ENCODE peak calls at places on chromosomes 7 and 10, in six cellular contexts. E, T, K, R, V and M are unnamed samples.
A peak's percentile ranks its signal among the peaks of the same experiment; 100 is the strongest.

GRCh38 chr7:7751243-7752092 is 33.1 kb upstream of the RPA3 start:
- DNase-seq in E (no peak), T (no peak), K (no peak), R (no peak), V (no peak), M (no peak)

GRCh38 chr7:77352688-77353406 is 63.3 kb downstream of the GSAP start:
- DNase-seq in E (no peak), T (no peak), K (no peak), R (no peak), V (no peak), M (no peak)

GRCh38 chr10:16828114-16828568 is 10.9 kb upstream of the RSU1 start:
- DNase-seq in E (no peak), T (peak; percentile 69), K (peak; percentile 25), R (peak; percentile 94), V (peak; percentile 90), M (no peak)

GRCh38 chr10:73874267-73875138 is at the start of gene CAMK2G:
- DNase-seq in E (peak; percentile 93), T (peak; percentile 86), K (peak; percentile 59), R (peak; percentile 91), V (peak; percentile 84), M (no peak)

GRCh38 chr10:78450807-78451485 is 417.3 kb downstream of the RPS24 start:
- DNase-seq in E (no peak), T (no peak), K (no peak), R (no peak), V (no peak), M (no peak)

GRCh38 chr10:131698232-131698631 is 202.6 kb upstream of the PPP2R2D start:
- DNase-seq in E (peak; percentile 31), T (peak; percentile 36), K (no peak), R (no peak), V (no peak), M (peak; percentile 27)

GRCh38 chr7:7681936-7682329 is 36.5 kb downstream of the RPA3 start:
- DNase-seq in E (no peak), T (no peak), K (no peak), R (no peak), V (no peak), M (no peak)

GRCh38 chr10:132915411-132915810 is 27.0 kb downstream of the CFAP46 start:
- DNase-seq in E (peak; percentile 50), T (no peak), K (no peak), R (no peak), V (no peak), M (no peak)

GRCh38 chr10:117486606-117487005 is 55.9 kb upstream of the EMX2 start:
- DNase-seq in E (no peak), T (no peak), K (no peak), R (no peak), V (no peak), M (no peak)

GRCh38 chr10:21953585-21954057 is 49.9 kb downstream of the DNAJC1 start:
- DNase-seq in E (no peak), T (no peak), K (no peak), R (peak; percentile 92), V (peak; percentile 72), M (no peak)

GRCh38 chr7:146830686-146831085 is 714.1 kb downstream of the CNTNAP2 start:
- DNase-seq in E (no peak), T (no peak), K (no peak), R (no peak), V (no peak), M (no peak)

GRCh38 chr7:130958846-130959245 is 224.8 kb upstream of the KLF14 start:
- DNase-seq in E (no peak), T (no peak), K (no peak), R (no peak), V (no peak), M (no peak)

GRCh38 chr10:42734537-42734936 is 48.1 kb upstream of the BMS1 start:
- DNase-seq in E (no peak), T (no peak), K (no peak), R (peak; percentile 13), V (no peak), M (no peak)

GRCh38 chr10:131645756-131646155 is 255.1 kb upstream of the PPP2R2D start:
- DNase-seq in E (peak; percentile 53), T (peak; percentile 40), K (no peak), R (no peak), V (no peak), M (no peak)

GRCh38 chr7:2373646-2374045 is 19.0 kb downstream of the EIF3B start:
- DNase-seq in E (no peak), T (no peak), K (no peak), R (no peak), V (no peak), M (no peak)

GRCh38 chr10:47277352-47278151 is 22.4 kb upstream of the GDF10 start:
- DNase-seq in E (no peak), T (no peak), K (no peak), R (peak; percentile 22), V (no peak), M (peak; percentile 58)